ENCODE peak calls at places on chromosomes 3 and 15, in eight cellular contexts. J is mammary epithelial cell, Y is B cell, I is GM10248, Q is lower leg skin, O is esophagus squamous epithelium, D is fibroblast of pulmonary artery, U is type B pancreatic cell. N is an unnamed sample.

GRCh38 chr3:127667119-127667681 is 5.6 kb upstream of the ABTB1 start:
- DNase-seq in I (no peak), Y (no peak), D (no peak), Q (peak; percentile 79), O (no peak), J (no peak), U (no peak), N (no peak)

GRCh38 chr3:173479301-173479700 is 81.8 kb downstream of the NLGN1 start:
- DNase-seq in Q (no peak), U (no peak), O (no peak), J (no peak), D (no peak), Y (no peak), I (no peak), N (no peak)

GRCh38 chr3:24590344-24590880 is 95.8 kb upstream of the THRB start:
- DNase-seq in J (peak; percentile 50), Q (no peak), Y (no peak), I (no peak), U (no peak), O (no peak), D (no peak), N (no peak)

GRCh38 chr3:19436746-19437145 is 288.4 kb downstream of the KCNH8 start:
- DNase-seq in I (no peak), O (no peak), J (no peak), Y (no peak), U (no peak), D (no peak), Q (no peak), N (no peak)

GRCh38 chr15:52056001-52056400 is 37.0 kb downstream of the MAPK6 start:
- DNase-seq in O (no peak), D (no peak), J (no peak), I (no peak), U (no peak), Q (no peak), Y (no peak), N (no peak)

GRCh38 chr3:4582634-4583033 is 89.5 kb downstream of the ITPR1 start:
- DNase-seq in Q (no peak), J (no peak), I (no peak), Y (no peak), U (no peak), O (no peak), D (peak; percentile 67), N (no peak)

GRCh38 chr3:69763976-69764851 is 24.9 kb downstream of the MITF start:
- DNase-seq in I (peak; percentile 16), O (no peak), J (no peak), Y (no peak), U (no peak), Q (no peak), D (no peak), N (no peak)

GRCh38 chr3:196081834-196082470 is at the start of gene TFRC:
- DNase-seq in Q (peak; percentile 97), Y (peak; percentile 100), D (peak; percentile 87), O (peak; percentile 70), U (peak; percentile 94), I (peak; percentile 100), J (peak; percentile 90), N (peak; percentile 69)

GRCh38 chr3:186937017-186937875 is 6.9 kb downstream of the ST6GAL1 start:
- DNase-seq in J (no peak), Y (no peak), I (no peak), U (no peak), O (no peak), Q (no peak), D (no peak), N (no peak)

GRCh38 chr3:84885199-84885882 is 73.4 kb upstream of the CADM2 start:
- DNase-seq in Q (no peak), D (no peak), I (no peak), Y (no peak), U (no peak), O (no peak), J (no peak), N (no peak)

GRCh38 chr3:4601926-4602325 is 108.8 kb downstream of the ITPR1 start:
- DNase-seq in Q (no peak), O (no peak), J (peak; percentile 16), U (no peak), I (no peak), D (peak; percentile 55), Y (no peak), N (no peak)

GRCh38 chr3:181628384-181628783 is 83.3 kb upstream of the SOX2 start:
- DNase-seq in Y (no peak), J (no peak), D (no peak), O (no peak), Q (no peak), U (no peak), I (no peak), N (no peak)

GRCh38 chr3:181629701-181630100 is 82.0 kb upstream of the SOX2 start:
- DNase-seq in Y (no peak), Q (no peak), I (no peak), O (no peak), U (no peak), J (no peak), D (no peak), N (no peak)

GRCh38 chr3:181629029-181629428 is 82.7 kb upstream of the SOX2 start:
- DNase-seq in U (no peak), Y (no peak), D (peak; percentile 52), O (no peak), I (no peak), Q (no peak), J (peak; percentile 74), N (no peak)

GRCh38 chr3:181631901-181632300 is 79.8 kb upstream of the SOX2 start:
- DNase-seq in J (no peak), U (no peak), D (no peak), I (no peak), Y (no peak), O (no peak), Q (no peak), N (no peak)

DNA sequence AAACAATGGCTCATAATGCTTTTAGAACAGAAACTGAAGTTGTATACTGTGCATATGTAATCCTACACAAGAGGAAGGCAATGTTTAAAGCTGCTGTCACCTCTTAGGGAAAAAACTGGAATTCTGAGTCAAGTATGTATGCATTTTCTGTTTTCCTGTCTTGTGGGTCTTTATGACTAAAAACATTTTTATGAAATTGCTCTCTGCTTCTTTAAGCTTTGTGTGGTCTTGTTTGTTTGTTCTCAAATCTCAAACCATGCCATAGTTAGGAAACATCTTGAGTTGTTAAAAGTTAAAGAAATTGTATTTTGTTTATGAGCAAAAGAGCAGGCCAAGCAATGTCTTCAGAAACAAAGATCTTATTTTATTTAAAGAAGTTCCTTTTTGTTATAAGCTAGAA is 80.9 kb upstream of the SOX2 start:
- DNase-seq in U (no peak), Q (no peak), J (no peak), Y (no peak), I (no peak), D (no peak), O (no peak), N (no peak)
- TF ChIP-seq CTCF in U (no peak), Q (no peak), J (no peak), Y (no peak), I (no peak), D (no peak), O (no peak), N (no peak)

GRCh38 chr3:49906004-49906860 is 2.6 kb upstream of the MST1R start:
- DNase-seq in D (peak; percentile 49), Q (no peak), Y (peak; percentile 82), U (no peak), J (peak; percentile 60), I (peak; percentile 75), O (no peak), N (peak; percentile 19)
- TF ChIP-seq CTCF in D (peak; percentile 70), Q (no peak), Y (peak; percentile 62), U (peak; percentile 78), J (peak; percentile 83), I (peak; percentile 63), O (peak; percentile 62), N (peak; percentile 80)

DNA sequence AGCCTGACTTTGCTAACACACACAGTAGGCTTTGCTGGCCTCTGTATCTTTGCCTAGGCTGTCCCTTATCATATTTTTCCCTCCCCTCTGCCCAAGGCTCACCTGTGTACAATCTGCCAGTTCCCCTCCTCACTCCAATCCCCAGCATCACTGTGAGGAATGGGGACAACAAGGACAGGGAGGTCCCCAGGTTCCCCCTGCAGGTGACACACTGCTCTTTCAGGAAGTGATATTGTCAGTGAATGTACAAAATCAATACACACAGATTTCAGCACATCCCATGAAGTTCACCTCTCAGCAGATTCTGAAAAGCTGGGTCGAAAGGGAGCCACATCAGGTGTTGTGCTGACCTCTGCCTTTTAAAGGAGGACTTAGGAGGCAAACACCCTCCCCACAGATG is 177.5 kb downstream of the RAB11A start:
- DNase-seq in U (no peak), O (no peak), D (no peak), Y (no peak), Q (no peak), J (no peak), I (peak; percentile 28), N (no peak)
- TF ChIP-seq CTCF in U (peak; percentile 18), O (no peak), D (no peak), Y (no peak), Q (no peak), J (peak; percentile 16), I (no peak), N (no peak)

DNA sequence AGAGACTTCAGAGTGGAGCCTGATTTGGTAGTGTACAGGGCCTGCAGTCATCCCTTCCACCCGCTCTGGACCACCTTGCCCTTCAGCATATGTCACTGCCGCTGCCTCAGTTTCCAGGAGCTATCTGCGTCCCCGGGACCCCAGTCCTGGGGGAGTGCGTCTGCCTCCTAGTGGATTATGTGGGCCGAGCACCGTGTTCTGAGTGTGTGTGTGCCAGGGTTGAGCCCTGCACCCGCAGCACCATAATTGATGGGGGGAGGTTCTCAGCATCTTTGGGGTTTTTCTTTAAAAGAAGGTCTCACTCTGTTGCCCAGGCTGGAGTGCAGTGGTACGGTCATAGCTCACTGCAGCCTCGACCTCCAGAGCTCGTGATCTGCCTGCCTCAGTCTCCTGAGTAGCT is 33.6 kb downstream of the CD276 start:
- DNase-seq in D (no peak), U (no peak), J (no peak), Q (no peak), I (no peak), O (no peak), Y (no peak), N (no peak)
- TF ChIP-seq CTCF in D (no peak), U (peak; percentile 51), J (peak; percentile 10), Q (no peak), I (no peak), O (no peak), Y (no peak), N (peak; percentile 45)

GRCh38 chr15:29089731-29090616 is 179.6 kb downstream of the NSMCE3 start:
- DNase-seq in Y (no peak), J (no peak), D (peak; percentile 33), U (no peak), I (no peak), O (no peak), Q (no peak), N (no peak)
- TF ChIP-seq CTCF in Y (no peak), J (no peak), D (peak; percentile 21), U (peak; percentile 66), I (no peak), O (no peak), Q (no peak), N (no peak)